ENCODE peak calls at places on chromosomes 5 and 9, in eight cellular contexts. P is activated CD4-positive, CD25-positive, alpha-beta regulatory T cell treated with anti-CD3 and anti-CD28 coated beads, Interleukin-2, amount 50 U/mL, for 72 hours; W is HFFc6; G is heart left ventricle; F is NCI-H510A; I is thyroid gland; Z is heart right ventricle; T is activated CD8-positive, alpha-beta memory T cell treated with anti-CD3 and anti-CD28 coated beads for 1 hour. E is an unnamed sample.

GRCh38 chr5:62354028-62354874 is 48.2 kb downstream of the KIF2A start:
- DNase-seq in Z (no peak), T (no peak), W (peak; percentile 62), G (no peak), I (no peak), P (no peak), F (no peak), E (peak; percentile 38)

GRCh38 chr9:106060885-106061284 is 366.5 kb downstream of the TMEM38B start:
- DNase-seq in Z (no peak), T (no peak), F (no peak), W (no peak), G (no peak), P (no peak), I (no peak), E (no peak)

GRCh38 chr5:114418546-114419388 is 56.9 kb downstream of the KCNN2 start:
- DNase-seq in Z (no peak), I (no peak), T (no peak), G (no peak), P (no peak), F (no peak), W (no peak), E (no peak)

GRCh38 chr9:125396799-125397198 is 135.2 kb downstream of the GAPVD1 start:
- DNase-seq in Z (no peak), G (no peak), F (no peak), P (no peak), W (no peak), T (no peak), I (no peak), E (no peak)

GRCh38 chr5:53480474-53481353 is at the start of gene FST:
- DNase-seq in W (no peak), G (peak; percentile 57), P (no peak), I (no peak), Z (peak; percentile 28), F (no peak), T (no peak), E (peak; percentile 16)

GRCh38 chr5:115209279-115209678 is 39.6 kb upstream of the TRIM36 start:
- DNase-seq in Z (no peak), I (no peak), G (no peak), T (no peak), F (no peak), P (no peak), W (no peak), E (peak; percentile 39)

GRCh38 chr5:133746834-133747233 is 134.5 kb upstream of the FSTL4 start:
- DNase-seq in G (no peak), W (no peak), I (no peak), T (no peak), P (no peak), F (no peak), Z (no peak), E (no peak)

GRCh38 chr9:83304686-83305085 is 233.5 kb downstream of the FRMD3 start:
- DNase-seq in F (no peak), I (peak; percentile 96), G (peak; percentile 89), Z (peak; percentile 82), T (no peak), W (no peak), P (no peak), E (peak; percentile 85)

GRCh38 chr5:32508806-32509805 is 64.6 kb upstream of the ZFR start:
- DNase-seq in W (peak; percentile 68), F (no peak), Z (no peak), P (no peak), T (no peak), I (no peak), G (no peak), E (no peak)

GRCh38 chr5:91219803-91220371 is 163.2 kb downstream of the ARRDC3 start:
- DNase-seq in I (no peak), T (no peak), P (no peak), G (no peak), F (no peak), Z (no peak), W (peak; percentile 19), E (no peak)

GRCh38 chr5:150075233-150075632 is 11.1 kb downstream of the CSF1R start:
- DNase-seq in P (peak; percentile 11), W (no peak), F (no peak), Z (no peak), T (no peak), G (no peak), I (no peak), E (no peak)

GRCh38 chr9:98016137-98016680 is 33.1 kb downstream of the ANP32B start:
- DNase-seq in W (no peak), I (no peak), P (no peak), Z (no peak), G (no peak), T (no peak), F (no peak), E (no peak)

GRCh38 chr5:123120197-123120596 is 31.2 kb downstream of the PRDM6 start:
- DNase-seq in P (no peak), F (no peak), W (no peak), T (no peak), Z (no peak), I (no peak), G (no peak), E (no peak)

GRCh38 chr5:129460951-129461815 is 1.1 kb downstream of the ADAMTS19 start:
- DNase-seq in Z (peak; percentile 32), I (no peak), G (peak; percentile 69), F (peak; percentile 39), T (no peak), P (no peak), W (no peak), E (peak; percentile 18)

GRCh38 chr5:14135621-14136020 is 7.5 kb upstream of the TRIO start:
- DNase-seq in Z (no peak), P (no peak), G (no peak), I (no peak), T (no peak), F (no peak), W (no peak), E (no peak)

E was measured in astrocyte.